ENCODE peak calls at places on chromosomes 2 and 18, in nine cellular contexts. One of them, this sample, is unnamed.

GRCh38 chr2:240902615-240903041 is 3.5 kb upstream of the CROCC2 start:
- DNase-seq in activated CD8-positive, alpha-beta memory T cell treated with anti-CD3 and anti-CD28 coated beads for 1 hour: no peak
- DNase-seq in progenitor cell of endocrine pancreas: no peak
- DNase-seq in iPS-NIHi11: no peak
- DNase-seq in germinal center: no peak
- DNase-seq in mesenteric fat pad: no peak
- DNase-seq in stimulated activated CD4-positive, alpha-beta T cell treated with anti-CD3 and anti-CD28 coated beads, Interleukin-4, amount 100 ng/mL, for 1 hour: no peak
- DNase-seq in fibroblast of villous mesenchyme: no peak
- DNase-seq in NCI-H774: no peak
- DNase-seq in this sample: no peak

GRCh38 chr2:237290249-237290648 is 123.7 kb downstream of the COL6A3 start:
- DNase-seq in NCI-H774: no peak
- DNase-seq in germinal center: no peak
- DNase-seq in progenitor cell of endocrine pancreas: no peak
- DNase-seq in mesenteric fat pad: no peak
- DNase-seq in activated CD8-positive, alpha-beta memory T cell treated with anti-CD3 and anti-CD28 coated beads for 1 hour: no peak
- DNase-seq in iPS-NIHi11: no peak
- DNase-seq in fibroblast of villous mesenchyme: peak
- DNase-seq in stimulated activated CD4-positive, alpha-beta T cell treated with anti-CD3 and anti-CD28 coated beads, Interleukin-4, amount 100 ng/mL, for 1 hour: no peak
- DNase-seq in this sample: no peak

GRCh38 chr2:162084561-162084960 is 10.5 kb upstream of the DPP4 start:
- DNase-seq in iPS-NIHi11: no peak
- DNase-seq in fibroblast of villous mesenchyme: peak
- DNase-seq in germinal center: no peak
- DNase-seq in NCI-H774: no peak
- DNase-seq in activated CD8-positive, alpha-beta memory T cell treated with anti-CD3 and anti-CD28 coated beads for 1 hour: no peak
- DNase-seq in stimulated activated CD4-positive, alpha-beta T cell treated with anti-CD3 and anti-CD28 coated beads, Interleukin-4, amount 100 ng/mL, for 1 hour: no peak
- DNase-seq in progenitor cell of endocrine pancreas: no peak
- DNase-seq in mesenteric fat pad: no peak
- DNase-seq in this sample: no peak

GRCh38 chr2:20104900-20105545 is 53.6 kb upstream of the LAPTM4A start:
- DNase-seq in germinal center: no peak
- DNase-seq in iPS-NIHi11: no peak
- DNase-seq in mesenteric fat pad: no peak
- DNase-seq in progenitor cell of endocrine pancreas: no peak
- DNase-seq in fibroblast of villous mesenchyme: no peak
- DNase-seq in NCI-H774: peak
- DNase-seq in stimulated activated CD4-positive, alpha-beta T cell treated with anti-CD3 and anti-CD28 coated beads, Interleukin-4, amount 100 ng/mL, for 1 hour: no peak
- DNase-seq in activated CD8-positive, alpha-beta memory T cell treated with anti-CD3 and anti-CD28 coated beads for 1 hour: no peak
- DNase-seq in this sample: no peak

GRCh38 chr2:26268184-26268583 is 23.4 kb downstream of the HADHB start:
- DNase-seq in activated CD8-positive, alpha-beta memory T cell treated with anti-CD3 and anti-CD28 coated beads for 1 hour: no peak
- DNase-seq in iPS-NIHi11: no peak
- DNase-seq in fibroblast of villous mesenchyme: peak
- DNase-seq in progenitor cell of endocrine pancreas: no peak
- DNase-seq in germinal center: no peak
- DNase-seq in NCI-H774: no peak
- DNase-seq in stimulated activated CD4-positive, alpha-beta T cell treated with anti-CD3 and anti-CD28 coated beads, Interleukin-4, amount 100 ng/mL, for 1 hour: no peak
- DNase-seq in mesenteric fat pad: no peak
- DNase-seq in this sample: no peak

GRCh38 chr2:182504903-182505302 is 78.1 kb upstream of the PDE1A start:
- DNase-seq in stimulated activated CD4-positive, alpha-beta T cell treated with anti-CD3 and anti-CD28 coated beads, Interleukin-4, amount 100 ng/mL, for 1 hour: no peak
- DNase-seq in fibroblast of villous mesenchyme: peak
- DNase-seq in activated CD8-positive, alpha-beta memory T cell treated with anti-CD3 and anti-CD28 coated beads for 1 hour: no peak
- DNase-seq in NCI-H774: no peak
- DNase-seq in mesenteric fat pad: no peak
- DNase-seq in germinal center: no peak
- DNase-seq in progenitor cell of endocrine pancreas: no peak
- DNase-seq in iPS-NIHi11: no peak
- DNase-seq in this sample: no peak

GRCh38 chr2:54478899-54479298 is 22.8 kb downstream of the SPTBN1 start:
- DNase-seq in progenitor cell of endocrine pancreas: no peak
- DNase-seq in iPS-NIHi11: no peak
- DNase-seq in mesenteric fat pad: no peak
- DNase-seq in stimulated activated CD4-positive, alpha-beta T cell treated with anti-CD3 and anti-CD28 coated beads, Interleukin-4, amount 100 ng/mL, for 1 hour: no peak
- DNase-seq in NCI-H774: no peak
- DNase-seq in activated CD8-positive, alpha-beta memory T cell treated with anti-CD3 and anti-CD28 coated beads for 1 hour: no peak
- DNase-seq in germinal center: no peak
- DNase-seq in fibroblast of villous mesenchyme: no peak
- DNase-seq in this sample: no peak

GRCh38 chr2:47631840-47632398 is 151.0 kb upstream of the MSH6 start:
- DNase-seq in NCI-H774: no peak
- DNase-seq in germinal center: no peak
- DNase-seq in stimulated activated CD4-positive, alpha-beta T cell treated with anti-CD3 and anti-CD28 coated beads, Interleukin-4, amount 100 ng/mL, for 1 hour: no peak
- DNase-seq in iPS-NIHi11: peak
- DNase-seq in mesenteric fat pad: peak
- DNase-seq in activated CD8-positive, alpha-beta memory T cell treated with anti-CD3 and anti-CD28 coated beads for 1 hour: no peak
- DNase-seq in progenitor cell of endocrine pancreas: no peak
- DNase-seq in fibroblast of villous mesenchyme: peak
- DNase-seq in this sample: no peak

GRCh38 chr18:37539236-37539635 is 26.4 kb downstream of the CELF4 start:
- DNase-seq in activated CD8-positive, alpha-beta memory T cell treated with anti-CD3 and anti-CD28 coated beads for 1 hour: no peak
- DNase-seq in mesenteric fat pad: no peak
- DNase-seq in stimulated activated CD4-positive, alpha-beta T cell treated with anti-CD3 and anti-CD28 coated beads, Interleukin-4, amount 100 ng/mL, for 1 hour: no peak
- DNase-seq in iPS-NIHi11: no peak
- DNase-seq in fibroblast of villous mesenchyme: no peak
- DNase-seq in progenitor cell of endocrine pancreas: no peak
- DNase-seq in germinal center: no peak
- DNase-seq in NCI-H774: no peak
- DNase-seq in this sample: no peak

GRCh38 chr2:70070557-70071268 is 16.6 kb upstream of the PCBP1 start:
- DNase-seq in iPS-NIHi11: peak
- DNase-seq in stimulated activated CD4-positive, alpha-beta T cell treated with anti-CD3 and anti-CD28 coated beads, Interleukin-4, amount 100 ng/mL, for 1 hour: peak
- DNase-seq in progenitor cell of endocrine pancreas: peak
- DNase-seq in NCI-H774: peak
- DNase-seq in activated CD8-positive, alpha-beta memory T cell treated with anti-CD3 and anti-CD28 coated beads for 1 hour: no peak
- DNase-seq in fibroblast of villous mesenchyme: peak
- DNase-seq in mesenteric fat pad: no peak
- DNase-seq in germinal center: peak
- DNase-seq in this sample: no peak

GRCh38 chr2:238286551-238286950 is 1.9 kb downstream of the PER2 start:
- DNase-seq in activated CD8-positive, alpha-beta memory T cell treated with anti-CD3 and anti-CD28 coated beads for 1 hour: no peak
- DNase-seq in mesenteric fat pad: no peak
- DNase-seq in NCI-H774: peak
- DNase-seq in stimulated activated CD4-positive, alpha-beta T cell treated with anti-CD3 and anti-CD28 coated beads, Interleukin-4, amount 100 ng/mL, for 1 hour: no peak
- DNase-seq in progenitor cell of endocrine pancreas: no peak
- DNase-seq in iPS-NIHi11: no peak
- DNase-seq in germinal center: no peak
- DNase-seq in fibroblast of villous mesenchyme: peak
- DNase-seq in this sample: no peak

GRCh38 chr2:205495819-205496218 is 186.5 kb upstream of the NRP2 start:
- DNase-seq in NCI-H774: no peak
- DNase-seq in stimulated activated CD4-positive, alpha-beta T cell treated with anti-CD3 and anti-CD28 coated beads, Interleukin-4, amount 100 ng/mL, for 1 hour: no peak
- DNase-seq in iPS-NIHi11: no peak
- DNase-seq in mesenteric fat pad: no peak
- DNase-seq in germinal center: no peak
- DNase-seq in fibroblast of villous mesenchyme: no peak
- DNase-seq in activated CD8-positive, alpha-beta memory T cell treated with anti-CD3 and anti-CD28 coated beads for 1 hour: no peak
- DNase-seq in progenitor cell of endocrine pancreas: no peak
- DNase-seq in this sample: no peak

GRCh38 chr2:209474960-209475359 is 51.1 kb downstream of the MAP2 start:
- DNase-seq in iPS-NIHi11: no peak
- DNase-seq in mesenteric fat pad: no peak
- DNase-seq in germinal center: no peak
- DNase-seq in NCI-H774: no peak
- DNase-seq in stimulated activated CD4-positive, alpha-beta T cell treated with anti-CD3 and anti-CD28 coated beads, Interleukin-4, amount 100 ng/mL, for 1 hour: no peak
- DNase-seq in activated CD8-positive, alpha-beta memory T cell treated with anti-CD3 and anti-CD28 coated beads for 1 hour: no peak
- DNase-seq in progenitor cell of endocrine pancreas: no peak
- DNase-seq in fibroblast of villous mesenchyme: peak
- DNase-seq in this sample: no peak

GRCh38 chr2:126527836-126528490 is 128.0 kb upstream of the GYPC start:
- DNase-seq in progenitor cell of endocrine pancreas: peak
- DNase-seq in stimulated activated CD4-positive, alpha-beta T cell treated with anti-CD3 and anti-CD28 coated beads, Interleukin-4, amount 100 ng/mL, for 1 hour: peak
- DNase-seq in mesenteric fat pad: no peak
- DNase-seq in NCI-H774: no peak
- DNase-seq in activated CD8-positive, alpha-beta memory T cell treated with anti-CD3 and anti-CD28 coated beads for 1 hour: peak
- DNase-seq in fibroblast of villous mesenchyme: peak
- DNase-seq in iPS-NIHi11: peak
- DNase-seq in germinal center: peak
- DNase-seq in this sample: no peak

GRCh38 chr2:96830064-96830562 is 13.7 kb downstream of the ANKRD23 start:
- DNase-seq in fibroblast of villous mesenchyme: no peak
- DNase-seq in mesenteric fat pad: no peak
- DNase-seq in progenitor cell of endocrine pancreas: no peak
- DNase-seq in stimulated activated CD4-positive, alpha-beta T cell treated with anti-CD3 and anti-CD28 coated beads, Interleukin-4, amount 100 ng/mL, for 1 hour: no peak
- DNase-seq in activated CD8-positive, alpha-beta memory T cell treated with anti-CD3 and anti-CD28 coated beads for 1 hour: no peak
- DNase-seq in iPS-NIHi11: no peak
- DNase-seq in NCI-H774: no peak
- DNase-seq in germinal center: no peak
- DNase-seq in this sample: no peak

GRCh38 chr2:198375073-198375430 is 570.7 kb downstream of the PLCL1 start:
- DNase-seq in fibroblast of villous mesenchyme: no peak
- DNase-seq in progenitor cell of endocrine pancreas: no peak
- DNase-seq in NCI-H774: no peak
- DNase-seq in stimulated activated CD4-positive, alpha-beta T cell treated with anti-CD3 and anti-CD28 coated beads, Interleukin-4, amount 100 ng/mL, for 1 hour: no peak
- DNase-seq in iPS-NIHi11: no peak
- DNase-seq in activated CD8-positive, alpha-beta memory T cell treated with anti-CD3 and anti-CD28 coated beads for 1 hour: no peak
- DNase-seq in germinal center: no peak
- DNase-seq in mesenteric fat pad: no peak
- DNase-seq in this sample: no peak

GRCh38 chr2:3458396-3459184 is 60.7 kb downstream of the ADI1 start:
- DNase-seq in progenitor cell of endocrine pancreas: no peak
- DNase-seq in activated CD8-positive, alpha-beta memory T cell treated with anti-CD3 and anti-CD28 coated beads for 1 hour: no peak
- DNase-seq in fibroblast of villous mesenchyme: no peak
- DNase-seq in iPS-NIHi11: no peak
- DNase-seq in germinal center: no peak
- DNase-seq in mesenteric fat pad: no peak
- DNase-seq in stimulated activated CD4-positive, alpha-beta T cell treated with anti-CD3 and anti-CD28 coated beads, Interleukin-4, amount 100 ng/mL, for 1 hour: no peak
- DNase-seq in NCI-H774: no peak
- DNase-seq in this sample: no peak

GRCh38 chr18:73741946-73742345 is 405.7 kb downstream of the FBXO15 start:
- DNase-seq in activated CD8-positive, alpha-beta memory T cell treated with anti-CD3 and anti-CD28 coated beads for 1 hour: no peak
- DNase-seq in iPS-NIHi11: no peak
- DNase-seq in mesenteric fat pad: no peak
- DNase-seq in fibroblast of villous mesenchyme: peak
- DNase-seq in germinal center: no peak
- DNase-seq in NCI-H774: no peak
- DNase-seq in stimulated activated CD4-positive, alpha-beta T cell treated with anti-CD3 and anti-CD28 coated beads, Interleukin-4, amount 100 ng/mL, for 1 hour: no peak
- DNase-seq in progenitor cell of endocrine pancreas: no peak
- DNase-seq in this sample: no peak

GRCh38 chr2:213199871-213200270 is 48.5 kb upstream of the IKZF2 start:
- DNase-seq in NCI-H774: no peak
- DNase-seq in activated CD8-positive, alpha-beta memory T cell treated with anti-CD3 and anti-CD28 coated beads for 1 hour: no peak
- DNase-seq in stimulated activated CD4-positive, alpha-beta T cell treated with anti-CD3 and anti-CD28 coated beads, Interleukin-4, amount 100 ng/mL, for 1 hour: no peak
- DNase-seq in progenitor cell of endocrine pancreas: no peak
- DNase-seq in fibroblast of villous mesenchyme: peak
- DNase-seq in iPS-NIHi11: no peak
- DNase-seq in mesenteric fat pad: no peak
- DNase-seq in germinal center: no peak
- DNase-seq in this sample: no peak

GRCh38 chr18:26403451-26403850 is 144.9 kb downstream of the KCTD1 start:
- DNase-seq in germinal center: no peak
- DNase-seq in activated CD8-positive, alpha-beta memory T cell treated with anti-CD3 and anti-CD28 coated beads for 1 hour: no peak
- DNase-seq in stimulated activated CD4-positive, alpha-beta T cell treated with anti-CD3 and anti-CD28 coated beads, Interleukin-4, amount 100 ng/mL, for 1 hour: no peak
- DNase-seq in NCI-H774: no peak
- DNase-seq in mesenteric fat pad: no peak
- DNase-seq in progenitor cell of endocrine pancreas: no peak
- DNase-seq in iPS-NIHi11: no peak
- DNase-seq in fibroblast of villous mesenchyme: no peak
- DNase-seq in this sample: no peak

GRCh38 chr2:53750369-53750768 is 17.2 kb upstream of the CHAC2 start:
- DNase-seq in mesenteric fat pad: no peak
- DNase-seq in activated CD8-positive, alpha-beta memory T cell treated with anti-CD3 and anti-CD28 coated beads for 1 hour: no peak
- DNase-seq in iPS-NIHi11: no peak
- DNase-seq in progenitor cell of endocrine pancreas: no peak
- DNase-seq in fibroblast of villous mesenchyme: no peak
- DNase-seq in germinal center: no peak
- DNase-seq in NCI-H774: no peak
- DNase-seq in stimulated activated CD4-positive, alpha-beta T cell treated with anti-CD3 and anti-CD28 coated beads, Interleukin-4, amount 100 ng/mL, for 1 hour: no peak
- DNase-seq in this sample: no peak

GRCh38 chr2:11569636-11570035 is 35.8 kb downstream of the GREB1 start:
- DNase-seq in NCI-H774: no peak
- DNase-seq in stimulated activated CD4-positive, alpha-beta T cell treated with anti-CD3 and anti-CD28 coated beads, Interleukin-4, amount 100 ng/mL, for 1 hour: no peak
- DNase-seq in progenitor cell of endocrine pancreas: no peak
- DNase-seq in iPS-NIHi11: no peak
- DNase-seq in mesenteric fat pad: peak
- DNase-seq in fibroblast of villous mesenchyme: no peak
- DNase-seq in activated CD8-positive, alpha-beta memory T cell treated with anti-CD3 and anti-CD28 coated beads for 1 hour: no peak
- DNase-seq in germinal center: no peak
- DNase-seq in this sample: no peak

GRCh38 chr2:236343400-236344161 is 79.4 kb upstream of the ASB18 start:
- DNase-seq in fibroblast of villous mesenchyme: peak
- DNase-seq in stimulated activated CD4-positive, alpha-beta T cell treated with anti-CD3 and anti-CD28 coated beads, Interleukin-4, amount 100 ng/mL, for 1 hour: peak
- DNase-seq in activated CD8-positive, alpha-beta memory T cell treated with anti-CD3 and anti-CD28 coated beads for 1 hour: no peak
- DNase-seq in germinal center: peak
- DNase-seq in progenitor cell of endocrine pancreas: peak
- DNase-seq in NCI-H774: peak
- DNase-seq in iPS-NIHi11: peak
- DNase-seq in mesenteric fat pad: no peak
- DNase-seq in this sample: no peak

GRCh38 chr2:120802161-120802560 is 66.5 kb downstream of the GLI2 start:
- DNase-seq in progenitor cell of endocrine pancreas: no peak
- DNase-seq in mesenteric fat pad: no peak
- DNase-seq in fibroblast of villous mesenchyme: peak
- DNase-seq in activated CD8-positive, alpha-beta memory T cell treated with anti-CD3 and anti-CD28 coated beads for 1 hour: no peak
- DNase-seq in iPS-NIHi11: no peak
- DNase-seq in NCI-H774: no peak
- DNase-seq in stimulated activated CD4-positive, alpha-beta T cell treated with anti-CD3 and anti-CD28 coated beads, Interleukin-4, amount 100 ng/mL, for 1 hour: no peak
- DNase-seq in germinal center: no peak
- DNase-seq in this sample: no peak

GRCh38 chr2:167785606-167786005 is 461.8 kb downstream of the STK39 start:
- DNase-seq in activated CD8-positive, alpha-beta memory T cell treated with anti-CD3 and anti-CD28 coated beads for 1 hour: no peak
- DNase-seq in stimulated activated CD4-positive, alpha-beta T cell treated with anti-CD3 and anti-CD28 coated beads, Interleukin-4, amount 100 ng/mL, for 1 hour: no peak
- DNase-seq in mesenteric fat pad: no peak
- DNase-seq in progenitor cell of endocrine pancreas: no peak
- DNase-seq in NCI-H774: no peak
- DNase-seq in iPS-NIHi11: no peak
- DNase-seq in germinal center: no peak
- DNase-seq in fibroblast of villous mesenchyme: no peak
- DNase-seq in this sample: no peak

GRCh38 chr18:44742741-44743311 is 62.1 kb downstream of the SETBP1 start:
- DNase-seq in progenitor cell of endocrine pancreas: no peak
- DNase-seq in fibroblast of villous mesenchyme: peak
- DNase-seq in iPS-NIHi11: no peak
- DNase-seq in mesenteric fat pad: no peak
- DNase-seq in stimulated activated CD4-positive, alpha-beta T cell treated with anti-CD3 and anti-CD28 coated beads, Interleukin-4, amount 100 ng/mL, for 1 hour: no peak
- DNase-seq in activated CD8-positive, alpha-beta memory T cell treated with anti-CD3 and anti-CD28 coated beads for 1 hour: no peak
- DNase-seq in NCI-H774: peak
- DNase-seq in germinal center: no peak
- DNase-seq in this sample: no peak

GRCh38 chr18:50719471-50719987 is 100.3 kb downstream of the MRO start:
- DNase-seq in progenitor cell of endocrine pancreas: no peak
- DNase-seq in mesenteric fat pad: no peak
- DNase-seq in germinal center: no peak
- DNase-seq in iPS-NIHi11: no peak
- DNase-seq in stimulated activated CD4-positive, alpha-beta T cell treated with anti-CD3 and anti-CD28 coated beads, Interleukin-4, amount 100 ng/mL, for 1 hour: no peak
- DNase-seq in activated CD8-positive, alpha-beta memory T cell treated with anti-CD3 and anti-CD28 coated beads for 1 hour: no peak
- DNase-seq in NCI-H774: no peak
- DNase-seq in fibroblast of villous mesenchyme: no peak
- DNase-seq in this sample: no peak

GRCh38 chr2:174963437-174964400 is 41.5 kb downstream of the CHN1 start:
- DNase-seq in NCI-H774: no peak
- DNase-seq in iPS-NIHi11: no peak
- DNase-seq in germinal center: no peak
- DNase-seq in stimulated activated CD4-positive, alpha-beta T cell treated with anti-CD3 and anti-CD28 coated beads, Interleukin-4, amount 100 ng/mL, for 1 hour: no peak
- DNase-seq in fibroblast of villous mesenchyme: no peak
- DNase-seq in progenitor cell of endocrine pancreas: no peak
- DNase-seq in activated CD8-positive, alpha-beta memory T cell treated with anti-CD3 and anti-CD28 coated beads for 1 hour: no peak
- DNase-seq in mesenteric fat pad: no peak
- DNase-seq in this sample: no peak

GRCh38 chr2:67581751-67582150 is 184.6 kb downstream of the ETAA1 start:
- DNase-seq in stimulated activated CD4-positive, alpha-beta T cell treated with anti-CD3 and anti-CD28 coated beads, Interleukin-4, amount 100 ng/mL, for 1 hour: no peak
- DNase-seq in germinal center: no peak
- DNase-seq in iPS-NIHi11: peak
- DNase-seq in fibroblast of villous mesenchyme: no peak
- DNase-seq in mesenteric fat pad: no peak
- DNase-seq in progenitor cell of endocrine pancreas: no peak
- DNase-seq in activated CD8-positive, alpha-beta memory T cell treated with anti-CD3 and anti-CD28 coated beads for 1 hour: no peak
- DNase-seq in NCI-H774: no peak
- DNase-seq in this sample: no peak

GRCh38 chr2:42568431-42569115 is at the start of gene MTA3:
- DNase-seq in iPS-NIHi11: peak
- DNase-seq in mesenteric fat pad: no peak
- DNase-seq in progenitor cell of endocrine pancreas: peak
- DNase-seq in activated CD8-positive, alpha-beta memory T cell treated with anti-CD3 and anti-CD28 coated beads for 1 hour: peak
- DNase-seq in fibroblast of villous mesenchyme: peak
- DNase-seq in germinal center: peak
- DNase-seq in stimulated activated CD4-positive, alpha-beta T cell treated with anti-CD3 and anti-CD28 coated beads, Interleukin-4, amount 100 ng/mL, for 1 hour: peak
- DNase-seq in NCI-H774: peak
- DNase-seq in this sample: no peak

GRCh38 chr2:70748002-70748779 is 19.8 kb downstream of the ADD2 start:
- DNase-seq in germinal center: no peak
- DNase-seq in mesenteric fat pad: no peak
- DNase-seq in activated CD8-positive, alpha-beta memory T cell treated with anti-CD3 and anti-CD28 coated beads for 1 hour: no peak
- DNase-seq in progenitor cell of endocrine pancreas: no peak
- DNase-seq in NCI-H774: no peak
- DNase-seq in fibroblast of villous mesenchyme: no peak
- DNase-seq in iPS-NIHi11: no peak
- DNase-seq in stimulated activated CD4-positive, alpha-beta T cell treated with anti-CD3 and anti-CD28 coated beads, Interleukin-4, amount 100 ng/mL, for 1 hour: no peak
- DNase-seq in this sample: no peak